ENCODE peak calls at places on chromosomes 3 and 15, in five cellular contexts. One of them, this sample, is unnamed.
A peak's percentile ranks its signal among the peaks of the same experiment; 100 is the strongest.

GRCh38 chr15:62569460-62570404 is 404.6 kb upstream of the C2CD4B start:
- DNase-seq in brain microvascular endothelial cell: peak; percentile 58
- DNase-seq in heart right ventricle: peak; percentile 82
- DNase-seq in neural progenitor cell: no peak
- DNase-seq in uterus: no peak
- DNase-seq in this sample: peak; percentile 85

GRCh38 chr3:178736300-178736699 is 200.1 kb downstream of the KCNMB2 start:
- DNase-seq in heart right ventricle: peak; percentile 19
- DNase-seq in neural progenitor cell: no peak
- DNase-seq in brain microvascular endothelial cell: no peak
- DNase-seq in uterus: no peak
- DNase-seq in this sample: no peak

GRCh38 chr3:159913712-159914414 is 74.8 kb upstream of the IL12A start:
- DNase-seq in uterus: no peak
- DNase-seq in heart right ventricle: no peak
- DNase-seq in brain microvascular endothelial cell: no peak
- DNase-seq in neural progenitor cell: no peak
- DNase-seq in this sample: no peak

GRCh38 chr3:186413615-186414415 is 51.8 kb upstream of the DGKG start:
- DNase-seq in brain microvascular endothelial cell: no peak
- DNase-seq in neural progenitor cell: peak; percentile 76
- DNase-seq in uterus: peak; percentile 65
- DNase-seq in heart right ventricle: peak; percentile 34
- DNase-seq in this sample: peak; percentile 63

GRCh38 chr3:77014236-77014635 is 25.7 kb upstream of the ROBO2 start:
- DNase-seq in heart right ventricle: no peak
- DNase-seq in neural progenitor cell: peak; percentile 68
- DNase-seq in uterus: no peak
- DNase-seq in brain microvascular endothelial cell: no peak
- DNase-seq in this sample: no peak

GRCh38 chr3:30180305-30181275 is 425.8 kb upstream of the TGFBR2 start:
- DNase-seq in uterus: no peak
- DNase-seq in neural progenitor cell: no peak
- DNase-seq in heart right ventricle: no peak
- DNase-seq in brain microvascular endothelial cell: no peak
- DNase-seq in this sample: no peak

GRCh38 chr3:51966486-51966885 is 768 bp downstream of the PCBP4 start:
- DNase-seq in neural progenitor cell: no peak
- DNase-seq in uterus: no peak
- DNase-seq in heart right ventricle: no peak
- DNase-seq in brain microvascular endothelial cell: no peak
- DNase-seq in this sample: peak; percentile 40

GRCh38 chr15:99437315-99438221 is 128.2 kb upstream of the MEF2A start:
- DNase-seq in brain microvascular endothelial cell: no peak
- DNase-seq in neural progenitor cell: no peak
- DNase-seq in uterus: no peak
- DNase-seq in heart right ventricle: no peak
- DNase-seq in this sample: no peak

GRCh38 chr3:47096955-47097354 is 67.0 kb downstream of the SETD2 start:
- DNase-seq in brain microvascular endothelial cell: peak; percentile 55
- DNase-seq in uterus: no peak
- DNase-seq in neural progenitor cell: no peak
- DNase-seq in heart right ventricle: no peak
- DNase-seq in this sample: no peak

GRCh38 chr3:187368765-187369450 is 723 bp downstream of the RTP4 start:
- DNase-seq in heart right ventricle: no peak
- DNase-seq in neural progenitor cell: no peak
- DNase-seq in uterus: no peak
- DNase-seq in brain microvascular endothelial cell: no peak
- DNase-seq in this sample: no peak

GRCh38 chr3:16303037-16303436 is 38.0 kb downstream of the OXNAD1 start:
- DNase-seq in uterus: no peak
- DNase-seq in brain microvascular endothelial cell: no peak
- DNase-seq in neural progenitor cell: no peak
- DNase-seq in heart right ventricle: no peak
- DNase-seq in this sample: no peak

GRCh38 chr15:89051875-89052274 is 36.4 kb upstream of the ABHD2 start:
- DNase-seq in brain microvascular endothelial cell: peak; percentile 87
- DNase-seq in neural progenitor cell: no peak
- DNase-seq in uterus: no peak
- DNase-seq in heart right ventricle: no peak
- DNase-seq in this sample: no peak

GRCh38 chr3:52454235-52454937 is 545 bp upstream of the TNNC1 start:
- DNase-seq in heart right ventricle: peak; percentile 62
- DNase-seq in uterus: no peak
- DNase-seq in neural progenitor cell: no peak
- DNase-seq in brain microvascular endothelial cell: no peak
- DNase-seq in this sample: no peak

GRCh38 chr3:105944721-105945120 is 75.9 kb upstream of the CBLB start:
- DNase-seq in brain microvascular endothelial cell: peak; percentile 84
- DNase-seq in heart right ventricle: no peak
- DNase-seq in neural progenitor cell: no peak
- DNase-seq in uterus: no peak
- DNase-seq in this sample: no peak

GRCh38 chr15:80730395-80730794 is 35.3 kb downstream of the ABHD17C start:
- DNase-seq in heart right ventricle: no peak
- DNase-seq in uterus: no peak
- DNase-seq in brain microvascular endothelial cell: no peak
- DNase-seq in neural progenitor cell: no peak
- DNase-seq in this sample: no peak

GRCh38 chr3:31522152-31522551 is 10.6 kb upstream of the STT3B start:
- DNase-seq in uterus: no peak
- DNase-seq in brain microvascular endothelial cell: no peak
- DNase-seq in neural progenitor cell: no peak
- DNase-seq in heart right ventricle: no peak
- DNase-seq in this sample: no peak

GRCh38 chr3:177530908-177531307 is 333.6 kb upstream of the TBL1XR1 start:
- DNase-seq in heart right ventricle: no peak
- DNase-seq in neural progenitor cell: peak; percentile 6
- DNase-seq in brain microvascular endothelial cell: no peak
- DNase-seq in uterus: no peak
- DNase-seq in this sample: no peak

GRCh38 chr15:59797756-59798604 is 108.9 kb upstream of the BNIP2 start:
- DNase-seq in neural progenitor cell: no peak
- DNase-seq in heart right ventricle: no peak
- DNase-seq in brain microvascular endothelial cell: no peak
- DNase-seq in uterus: no peak
- DNase-seq in this sample: no peak

GRCh38 chr15:91316123-91316522 is 216.1 kb downstream of the SV2B start:
- DNase-seq in uterus: no peak
- DNase-seq in brain microvascular endothelial cell: no peak
- DNase-seq in heart right ventricle: no peak
- DNase-seq in neural progenitor cell: no peak
- DNase-seq in this sample: no peak

GRCh38 chr3:120088622-120089021 is 5.6 kb downstream of the GSK3B start:
- DNase-seq in neural progenitor cell: no peak
- DNase-seq in brain microvascular endothelial cell: no peak
- DNase-seq in heart right ventricle: no peak
- DNase-seq in uterus: no peak
- DNase-seq in this sample: no peak

GRCh38 chr3:102163039-102163817 is 271.6 kb upstream of the ZPLD1 start:
- DNase-seq in neural progenitor cell: no peak
- DNase-seq in brain microvascular endothelial cell: peak; percentile 93
- DNase-seq in heart right ventricle: peak; percentile 29
- DNase-seq in uterus: peak; percentile 61
- DNase-seq in this sample: no peak

GRCh38 chr3:32195995-32196540 is 42.4 kb upstream of the CMTM8 start:
- DNase-seq in neural progenitor cell: no peak
- DNase-seq in brain microvascular endothelial cell: no peak
- DNase-seq in uterus: no peak
- DNase-seq in heart right ventricle: no peak
- DNase-seq in this sample: no peak

GRCh38 chr3:179660872-179661271 is 8.0 kb downstream of the USP13 start:
- DNase-seq in uterus: no peak
- DNase-seq in brain microvascular endothelial cell: no peak
- DNase-seq in neural progenitor cell: no peak
- DNase-seq in heart right ventricle: no peak
- DNase-seq in this sample: no peak

GRCh38 chr15:46713045-46713444 is 1004.3 kb upstream of the SEMA6D start:
- DNase-seq in neural progenitor cell: no peak
- DNase-seq in brain microvascular endothelial cell: no peak
- DNase-seq in uterus: no peak
- DNase-seq in heart right ventricle: no peak
- DNase-seq in this sample: no peak

GRCh38 chr15:85005319-85005718 is 23.7 kb downstream of the PDE8A start:
- DNase-seq in brain microvascular endothelial cell: no peak
- DNase-seq in uterus: no peak
- DNase-seq in heart right ventricle: no peak
- DNase-seq in neural progenitor cell: no peak
- DNase-seq in this sample: no peak

GRCh38 chr15:90412356-90413194 is 24.5 kb downstream of the IQGAP1 start:
- DNase-seq in heart right ventricle: no peak
- DNase-seq in uterus: no peak
- DNase-seq in neural progenitor cell: no peak
- DNase-seq in brain microvascular endothelial cell: peak; percentile 69
- DNase-seq in this sample: no peak

GRCh38 chr3:196232154-196232881 is 16.0 kb downstream of the SLC51A start:
- DNase-seq in neural progenitor cell: no peak
- DNase-seq in brain microvascular endothelial cell: no peak
- DNase-seq in heart right ventricle: no peak
- DNase-seq in uterus: no peak
- DNase-seq in this sample: no peak

GRCh38 chr3:171838218-171838720 is 4.9 kb upstream of the TMEM212 start:
- DNase-seq in brain microvascular endothelial cell: peak; percentile 91
- DNase-seq in heart right ventricle: peak; percentile 39
- DNase-seq in neural progenitor cell: peak; percentile 31
- DNase-seq in uterus: peak; percentile 69
- DNase-seq in this sample: no peak
- TF ChIP-seq CTCF in brain microvascular endothelial cell: peak; percentile 29
- TF ChIP-seq CTCF in heart right ventricle: no peak
- TF ChIP-seq CTCF in neural progenitor cell: no peak
- TF ChIP-seq CTCF in uterus: peak; percentile 30
- TF ChIP-seq CTCF in this sample: no peak

GRCh38 chr3:169971522-169971921 is 4.9 kb downstream of the SEC62 start:
- DNase-seq in neural progenitor cell: no peak
- DNase-seq in uterus: no peak
- DNase-seq in heart right ventricle: no peak
- DNase-seq in brain microvascular endothelial cell: no peak
- DNase-seq in this sample: no peak
- H3K36me3 ChIP-seq in neural progenitor cell: peaks cover 11% of the 10 kb centered on the region
- H3K36me3 ChIP-seq in uterus: no peaks in the 10 kb centered on the region
- H3K36me3 ChIP-seq in heart right ventricle: no peaks in the 10 kb centered on the region
- H3K36me3 ChIP-seq in brain microvascular endothelial cell: peaks cover 6% of the 10 kb centered on the region
- H3K36me3 ChIP-seq in this sample: peaks cover 7% of the 10 kb centered on the region

GRCh38 chr15:75230524-75231371 is 27.4 kb upstream of the GOLGA6C start:
- DNase-seq in neural progenitor cell: peak; percentile 41
- DNase-seq in uterus: no peak
- DNase-seq in heart right ventricle: no peak
- DNase-seq in brain microvascular endothelial cell: no peak
- DNase-seq in this sample: peak; percentile 45
- H3K27me3 ChIP-seq in neural progenitor cell: no peaks in the 10 kb centered on the region
- H3K27me3 ChIP-seq in uterus: no peaks in the 10 kb centered on the region
- H3K27me3 ChIP-seq in heart right ventricle: no peaks in the 10 kb centered on the region
- H3K27me3 ChIP-seq in brain microvascular endothelial cell: peaks cover 1% of the 10 kb centered on the region
- H3K27me3 ChIP-seq in this sample: no peaks in the 10 kb centered on the region

GRCh38 chr3:22729981-22730380 is 473.1 kb upstream of the UBE2E2 start:
- DNase-seq in neural progenitor cell: no peak
- DNase-seq in brain microvascular endothelial cell: peak; percentile 25
- DNase-seq in uterus: no peak
- DNase-seq in heart right ventricle: no peak
- DNase-seq in this sample: no peak
- TF ChIP-seq CTCF in neural progenitor cell: peak; percentile 39
- TF ChIP-seq CTCF in brain microvascular endothelial cell: peak; percentile 50
- TF ChIP-seq CTCF in uterus: no peak
- TF ChIP-seq CTCF in heart right ventricle: peak; percentile 24
- TF ChIP-seq CTCF in this sample: no peak

GRCh38 chr15:50593761-50594160 is 47.3 kb upstream of the USP50 start:
- DNase-seq in neural progenitor cell: no peak
- DNase-seq in uterus: no peak
- DNase-seq in brain microvascular endothelial cell: no peak
- DNase-seq in heart right ventricle: no peak
- DNase-seq in this sample: no peak
- H3K36me3 ChIP-seq in neural progenitor cell: peaks cover 8% of the 10 kb centered on the region
- H3K36me3 ChIP-seq in uterus: no peaks in the 10 kb centered on the region
- H3K36me3 ChIP-seq in brain microvascular endothelial cell: peaks cover 21% of the 10 kb centered on the region
- H3K36me3 ChIP-seq in heart right ventricle: no peaks in the 10 kb centered on the region
- H3K36me3 ChIP-seq in this sample: peaks cover 27% of the 10 kb centered on the region

DNA sequence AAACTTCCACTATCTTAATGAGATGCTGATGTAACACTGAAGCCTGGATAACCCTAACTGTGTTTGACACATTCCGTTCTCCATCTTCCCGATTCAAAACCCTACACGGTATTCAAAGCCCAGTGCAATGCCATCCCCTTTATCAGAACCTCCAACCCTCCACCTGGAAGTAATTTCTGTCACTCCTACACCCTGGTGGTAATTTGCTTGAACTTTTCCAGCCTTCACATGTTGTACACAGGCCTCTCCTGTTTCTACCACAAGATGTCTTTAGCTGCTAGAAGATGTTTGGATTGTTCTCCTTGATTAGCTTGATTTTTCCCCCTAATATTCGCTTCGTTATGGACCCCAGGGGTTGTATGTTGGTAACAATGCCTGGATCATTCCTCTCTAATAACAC is 208.9 kb downstream of the CHST2 start:
- DNase-seq in uterus: no peak
- DNase-seq in brain microvascular endothelial cell: no peak
- DNase-seq in neural progenitor cell: no peak
- DNase-seq in heart right ventricle: no peak
- DNase-seq in this sample: no peak
- H3K27me3 ChIP-seq in uterus: no peaks in the 10 kb centered on the region
- H3K27me3 ChIP-seq in brain microvascular endothelial cell: no peaks in the 10 kb centered on the region
- H3K27me3 ChIP-seq in neural progenitor cell: no peaks in the 10 kb centered on the region
- H3K27me3 ChIP-seq in heart right ventricle: no peaks in the 10 kb centered on the region
- H3K27me3 ChIP-seq in this sample: no peaks in the 10 kb centered on the region

GRCh38 chr3:182565916-182566524 is 227.3 kb upstream of the ATP11B start:
- DNase-seq in neural progenitor cell: no peak
- DNase-seq in brain microvascular endothelial cell: no peak
- DNase-seq in heart right ventricle: no peak
- DNase-seq in uterus: no peak
- DNase-seq in this sample: no peak
- TF ChIP-seq CTCF in neural progenitor cell: no peak
- TF ChIP-seq CTCF in brain microvascular endothelial cell: no peak
- TF ChIP-seq CTCF in heart right ventricle: no peak
- TF ChIP-seq CTCF in uterus: no peak
- TF ChIP-seq CTCF in this sample: no peak

This sample was measured in pancreas.